ENCODE peak calls at places on chromosome 20, in nine cellular contexts. B, S, N, E, A, W, J, U and Z are unnamed samples.

GRCh38 chr20:9660236-9660868 is 146.0 kb downstream of the LAMP5 start:
- DNase-seq in B (no peak), S (no peak), N (peak), E (peak), A (no peak), W (peak), J (peak), U (no peak), Z (no peak)

GRCh38 chr20:3777726-3778629 is 3.3 kb downstream of the SPEF1 start:
- DNase-seq in B (peak), S (no peak), N (no peak), E (peak), A (no peak), W (peak), J (peak), U (peak), Z (no peak)

GRCh38 chr20:8144282-8145245 is 12.5 kb downstream of the PLCB1 start:
- DNase-seq in B (no peak), S (peak), N (peak), E (peak), A (peak), W (peak), J (peak), U (no peak), Z (peak)

GRCh38 chr20:6101346-6101745 is 21.5 kb downstream of the FERMT1 start:
- DNase-seq in B (no peak), S (no peak), N (no peak), E (no peak), A (no peak), W (no peak), J (no peak), U (no peak), Z (no peak)

GRCh38 chr20:33291830-33292355 is 8.9 kb downstream of the BPIFB1 start:
- DNase-seq in B (no peak), S (no peak), N (no peak), E (peak), A (no peak), W (peak), J (peak), U (no peak), Z (no peak)

GRCh38 chr20:6038256-6038655 is 15.6 kb downstream of the LRRN4 start:
- DNase-seq in B (no peak), S (no peak), N (no peak), E (no peak), A (no peak), W (no peak), J (no peak), U (no peak), Z (no peak)

GRCh38 chr20:23078351-23078993 is 7.7 kb downstream of the CD93 start:
- DNase-seq in B (no peak), S (no peak), N (peak), E (no peak), A (no peak), W (peak), J (peak), U (no peak), Z (no peak)

GRCh38 chr20:34190679-34191090 is 50.5 kb upstream of the ASIP start:
- DNase-seq in B (peak), S (peak), N (peak), E (peak), A (peak), W (peak), J (peak), U (peak), Z (peak)

GRCh38 chr20:32648761-32649615 is 24.8 kb downstream of the C20orf203 start:
- DNase-seq in B (no peak), S (no peak), N (no peak), E (peak), A (no peak), W (peak), J (peak), U (no peak), Z (no peak)

GRCh38 chr20:24651171-24651972 is 181.9 kb downstream of the SYNDIG1 start:
- DNase-seq in B (no peak), S (peak), N (peak), E (peak), A (peak), W (peak), J (peak), U (no peak), Z (peak)

GRCh38 chr20:235891-236290 is 8.8 kb downstream of the DEFB129 start:
- DNase-seq in B (no peak), S (no peak), N (peak), E (peak), A (no peak), W (peak), J (peak), U (no peak), Z (no peak)

GRCh38 chr20:11281240-11281639 is 607.4 kb upstream of the JAG1 start:
- DNase-seq in B (no peak), S (no peak), N (no peak), E (no peak), A (no peak), W (no peak), J (no peak), U (no peak), Z (no peak)

GRCh38 chr20:35463455-35464300 is 8.3 kb downstream of the CEP250 start:
- DNase-seq in B (no peak), S (peak), N (peak), E (peak), A (no peak), W (peak), J (peak), U (peak), Z (no peak)

GRCh38 chr20:3660262-3661059 is 2.7 kb downstream of the GFRA4 start:
- DNase-seq in B (no peak), S (no peak), N (no peak), E (no peak), A (no peak), W (no peak), J (no peak), U (no peak), Z (no peak)

GRCh38 chr20:45866454-45866853 is 9.0 kb downstream of the ZSWIM3 start:
- DNase-seq in B (no peak), S (no peak), N (no peak), E (no peak), A (no peak), W (no peak), J (no peak), U (no peak), Z (no peak)

GRCh38 chr20:33370296-33370695 is 31.0 kb downstream of the CDK5RAP1 start:
- DNase-seq in B (no peak), S (no peak), N (no peak), E (no peak), A (no peak), W (no peak), J (peak), U (no peak), Z (no peak)

GRCh38 chr20:61529354-61529753 is 277.3 kb downstream of the CDH4 start:
- DNase-seq in B (no peak), S (no peak), N (no peak), E (no peak), A (no peak), W (no peak), J (no peak), U (no peak), Z (no peak)

GRCh38 chr20:41649489-41649888 is 31.3 kb upstream of the CHD6 start:
- DNase-seq in B (no peak), S (no peak), N (no peak), E (no peak), A (no peak), W (no peak), J (no peak), U (no peak), Z (no peak)

DNA sequence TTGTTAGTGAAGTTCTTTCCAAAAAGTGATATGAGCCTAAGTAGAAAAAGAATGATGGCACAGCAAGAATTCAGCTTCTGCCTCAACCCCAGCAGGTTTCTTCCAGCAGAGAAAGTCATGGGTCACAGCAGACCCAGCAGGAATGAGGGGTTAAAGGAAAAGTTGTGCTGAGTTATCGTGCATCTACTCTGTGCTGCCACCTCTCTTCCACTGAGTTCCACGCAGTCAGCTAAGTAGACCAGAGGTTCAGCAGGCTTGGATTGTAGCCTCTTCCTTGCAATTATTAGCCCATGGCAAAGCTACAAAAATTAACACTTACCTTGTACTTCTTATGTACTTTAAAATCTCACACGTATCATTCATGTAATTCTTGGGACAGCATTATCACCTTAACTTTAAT is 510.8 kb downstream of the PTPRT start:
- DNase-seq in B (no peak), S (no peak), N (no peak), E (no peak), A (no peak), W (no peak), J (no peak), U (no peak), Z (no peak)
- TF ChIP-seq CTCF in B (peak), S (no peak), N (no peak), E (peak), A (no peak), W (no peak), J (no peak), U (no peak), Z (no peak)

GRCh38 chr20:50320910-50321796 is 130.5 kb downstream of the CEBPB start:
- DNase-seq in B (no peak), S (peak), N (peak), E (peak), A (peak), W (peak), J (peak), U (peak), Z (peak)
- H3K4me3 ChIP-seq in B (peak), S (peak), N (peak), E (peak), A (peak), W (no peak), J (peak), U (peak), Z (peak)

GRCh38 chr20:51528263-51529026 is 14.1 kb downstream of the NFATC2 start:
- DNase-seq in B (no peak), S (no peak), N (no peak), E (no peak), A (no peak), W (no peak), J (no peak), U (no peak), Z (no peak)
- TF ChIP-seq CTCF in B (no peak), S (no peak), N (no peak), E (no peak), A (no peak), W (no peak), J (no peak), U (no peak), Z (no peak)

GRCh38 chr20:44477151-44477550 is 1.5 kb downstream of the TTPAL start:
- DNase-seq in B (no peak), S (no peak), N (no peak), E (peak), A (no peak), W (no peak), J (no peak), U (no peak), Z (no peak)
- H3K4me3 ChIP-seq in B (no peak), S (no peak), N (no peak), E (peak), A (no peak), W (no peak), J (peak), U (no peak), Z (no peak)

DNA sequence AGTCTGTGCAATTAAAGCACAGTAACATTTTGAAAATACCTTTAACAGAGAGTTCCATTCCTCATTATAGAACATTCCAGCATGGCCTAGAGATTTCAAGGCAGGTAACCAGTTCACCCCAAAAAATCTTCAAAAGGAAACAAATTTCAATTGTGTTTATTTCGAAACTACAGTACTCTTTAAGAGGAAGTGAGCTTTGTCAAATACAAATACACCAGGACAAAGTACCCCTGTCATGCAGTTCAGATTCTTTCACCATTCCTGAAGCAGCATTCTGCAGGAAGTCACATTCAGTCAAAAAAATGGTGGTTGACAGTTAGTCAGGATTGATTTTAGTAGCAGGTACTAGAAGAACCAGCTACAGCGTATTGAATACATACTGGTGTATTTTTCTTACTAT is 89.7 kb upstream of the RIN2 start:
- DNase-seq in B (no peak), S (no peak), N (no peak), E (no peak), A (no peak), W (no peak), J (no peak), U (no peak), Z (no peak)
- TF ChIP-seq CTCF in B (no peak), S (no peak), N (no peak), E (no peak), A (no peak), W (no peak), J (no peak), U (no peak), Z (no peak)

GRCh38 chr20:21102252-21102609 is 3.9 kb downstream of the LINC00237 start:
- DNase-seq in B (peak), S (no peak), N (no peak), E (no peak), A (no peak), W (no peak), J (no peak), U (no peak), Z (no peak)
- H3K4me3 ChIP-seq in B (peak), S (no peak), N (no peak), E (no peak), A (no peak), W (peak), J (no peak), U (no peak), Z (no peak)